ENCODE peak calls at places on chromosome 5, in seven cellular contexts. One of them, this sample, is unnamed.

GRCh38 chr5:108003178-108003577 is 332.4 kb upstream of the EFNA5 start:
- DNase-seq in neuronal stem cell: no peak
- DNase-seq in trophoblast cell: no peak
- DNase-seq in IMR-90: peak; percentile 61
- DNase-seq in mesendoderm: no peak
- DNase-seq in mesenchymal stem cell: peak; percentile 78
- DNase-seq in H1: no peak
- DNase-seq in this sample: no peak

GRCh38 chr5:175321927-175322532 is 122.0 kb downstream of the DRD1 start:
- DNase-seq in mesenchymal stem cell: peak; percentile 2
- DNase-seq in IMR-90: peak; percentile 45
- DNase-seq in H1: peak; percentile 65
- DNase-seq in mesendoderm: peak; percentile 84
- DNase-seq in neuronal stem cell: peak; percentile 79
- DNase-seq in trophoblast cell: peak; percentile 76
- DNase-seq in this sample: peak; percentile 69

GRCh38 chr5:68839019-68839552 is 254.7 kb upstream of the SLC30A5 start:
- DNase-seq in H1: no peak
- DNase-seq in mesendoderm: no peak
- DNase-seq in IMR-90: no peak
- DNase-seq in neuronal stem cell: no peak
- DNase-seq in trophoblast cell: peak; percentile 99
- DNase-seq in mesenchymal stem cell: no peak
- DNase-seq in this sample: no peak

GRCh38 chr5:77741608-77742007 is 34.5 kb downstream of the TBCA start:
- DNase-seq in H1: no peak
- DNase-seq in trophoblast cell: no peak
- DNase-seq in mesenchymal stem cell: no peak
- DNase-seq in mesendoderm: no peak
- DNase-seq in neuronal stem cell: no peak
- DNase-seq in IMR-90: no peak
- DNase-seq in this sample: no peak

GRCh38 chr5:67203701-67204074 is 7.1 kb upstream of the CD180 start:
- DNase-seq in IMR-90: no peak
- DNase-seq in mesenchymal stem cell: no peak
- DNase-seq in H1: no peak
- DNase-seq in mesendoderm: no peak
- DNase-seq in trophoblast cell: no peak
- DNase-seq in neuronal stem cell: no peak
- DNase-seq in this sample: no peak

GRCh38 chr5:54443264-54443663 is 12.2 kb upstream of the HSPB3 start:
- DNase-seq in H1: no peak
- DNase-seq in trophoblast cell: no peak
- DNase-seq in neuronal stem cell: no peak
- DNase-seq in mesendoderm: peak; percentile 59
- DNase-seq in IMR-90: peak; percentile 63
- DNase-seq in mesenchymal stem cell: peak; percentile 57
- DNase-seq in this sample: no peak

GRCh38 chr5:126543660-126544059 is 51.4 kb downstream of the ALDH7A1 start:
- DNase-seq in H1: peak; percentile 10
- DNase-seq in mesenchymal stem cell: no peak
- DNase-seq in IMR-90: no peak
- DNase-seq in trophoblast cell: no peak
- DNase-seq in neuronal stem cell: no peak
- DNase-seq in mesendoderm: no peak
- DNase-seq in this sample: no peak

GRCh38 chr5:127757576-127757975 is 54.4 kb downstream of the CCDC192 start:
- DNase-seq in mesenchymal stem cell: peak; percentile 71
- DNase-seq in H1: no peak
- DNase-seq in IMR-90: peak; percentile 65
- DNase-seq in mesendoderm: peak; percentile 59
- DNase-seq in neuronal stem cell: peak; percentile 6
- DNase-seq in trophoblast cell: peak; percentile 26
- DNase-seq in this sample: no peak

GRCh38 chr5:139343476-139343875 is 1.8 kb downstream of the PAIP2 start:
- DNase-seq in trophoblast cell: no peak
- DNase-seq in H1: no peak
- DNase-seq in mesenchymal stem cell: no peak
- DNase-seq in IMR-90: no peak
- DNase-seq in neuronal stem cell: no peak
- DNase-seq in mesendoderm: no peak
- DNase-seq in this sample: no peak

GRCh38 chr5:166834246-166834645 is 1457.2 kb upstream of the WWC1 start:
- DNase-seq in trophoblast cell: no peak
- DNase-seq in mesenchymal stem cell: peak; percentile 14
- DNase-seq in H1: no peak
- DNase-seq in IMR-90: no peak
- DNase-seq in neuronal stem cell: no peak
- DNase-seq in mesendoderm: no peak
- DNase-seq in this sample: no peak

GRCh38 chr5:149611327-149611726 is 30.0 kb downstream of the ARHGEF37 start:
- DNase-seq in mesendoderm: no peak
- DNase-seq in neuronal stem cell: no peak
- DNase-seq in H1: no peak
- DNase-seq in trophoblast cell: no peak
- DNase-seq in IMR-90: peak; percentile 94
- DNase-seq in mesenchymal stem cell: peak; percentile 79
- DNase-seq in this sample: no peak

GRCh38 chr5:149002053-149002452 is 60.8 kb downstream of the SH3TC2 start:
- DNase-seq in mesendoderm: peak; percentile 97
- DNase-seq in IMR-90: peak; percentile 100
- DNase-seq in neuronal stem cell: peak; percentile 60
- DNase-seq in mesenchymal stem cell: peak; percentile 100
- DNase-seq in trophoblast cell: peak; percentile 31
- DNase-seq in H1: no peak
- DNase-seq in this sample: peak; percentile 48

GRCh38 chr5:134289509-134290113 is 63.7 kb upstream of the PPP2CA start:
- DNase-seq in IMR-90: peak; percentile 83
- DNase-seq in trophoblast cell: peak; percentile 87
- DNase-seq in mesendoderm: peak; percentile 89
- DNase-seq in H1: peak; percentile 59
- DNase-seq in neuronal stem cell: peak; percentile 53
- DNase-seq in mesenchymal stem cell: peak; percentile 86
- DNase-seq in this sample: peak; percentile 65

GRCh38 chr5:60945760-60946253 is 802 bp downstream of the NDUFAF2 start:
- DNase-seq in trophoblast cell: peak; percentile 35
- DNase-seq in neuronal stem cell: peak; percentile 17
- DNase-seq in H1: no peak
- DNase-seq in IMR-90: peak; percentile 37
- DNase-seq in mesenchymal stem cell: peak; percentile 76
- DNase-seq in mesendoderm: peak; percentile 53
- DNase-seq in this sample: no peak

GRCh38 chr5:78277715-78278114 is 16.8 kb downstream of the AP3B1 start:
- DNase-seq in IMR-90: no peak
- DNase-seq in trophoblast cell: peak; percentile 86
- DNase-seq in mesenchymal stem cell: no peak
- DNase-seq in H1: no peak
- DNase-seq in mesendoderm: no peak
- DNase-seq in neuronal stem cell: no peak
- DNase-seq in this sample: no peak

GRCh38 chr5:83093692-83094091 is 16.3 kb downstream of the XRCC4 start:
- DNase-seq in neuronal stem cell: no peak
- DNase-seq in IMR-90: no peak
- DNase-seq in H1: no peak
- DNase-seq in mesendoderm: no peak
- DNase-seq in trophoblast cell: no peak
- DNase-seq in mesenchymal stem cell: no peak
- DNase-seq in this sample: no peak

GRCh38 chr5:68557162-68557936 is 341.8 kb downstream of the PIK3R1 start:
- DNase-seq in neuronal stem cell: no peak
- DNase-seq in mesenchymal stem cell: no peak
- DNase-seq in H1: no peak
- DNase-seq in IMR-90: peak; percentile 28
- DNase-seq in trophoblast cell: no peak
- DNase-seq in mesendoderm: no peak
- DNase-seq in this sample: no peak

DNA sequence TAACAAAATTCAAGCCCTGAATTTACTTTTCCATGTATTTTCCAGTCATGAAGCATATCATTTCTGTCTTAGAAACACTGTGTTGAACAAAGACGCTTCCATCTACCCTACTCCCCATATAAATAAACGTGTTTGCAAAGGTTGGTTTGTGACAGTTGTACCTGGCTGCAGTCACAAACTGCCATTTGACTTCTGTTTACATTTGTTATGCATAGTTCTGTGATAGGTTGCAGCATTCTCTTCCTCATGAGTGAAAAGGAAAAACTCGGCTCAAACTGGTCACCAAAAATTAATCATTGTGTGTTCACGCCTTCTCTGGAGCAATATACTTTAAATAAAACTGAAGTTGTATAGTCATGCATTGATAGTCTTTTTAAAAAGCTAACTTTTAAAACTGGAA is 69.3 kb upstream of the MOCS2 start:
- DNase-seq in IMR-90: no peak
- DNase-seq in trophoblast cell: no peak
- DNase-seq in H1: no peak
- DNase-seq in neuronal stem cell: no peak
- DNase-seq in mesendoderm: no peak
- DNase-seq in mesenchymal stem cell: no peak
- DNase-seq in this sample: no peak
- H3K18ac ChIP-seq in IMR-90: no peak overlapping the region
- H3K18ac ChIP-seq in trophoblast cell: no peak overlapping the region
- H3K18ac ChIP-seq in H1: no peak overlapping the region
- H3K18ac ChIP-seq in neuronal stem cell: no peak overlapping the region
- H3K18ac ChIP-seq in mesendoderm: no peak overlapping the region
- H3K18ac ChIP-seq in mesenchymal stem cell: no peak overlapping the region
- H3K18ac ChIP-seq in this sample: no peak overlapping the region

GRCh38 chr5:140794594-140795258 is at the start of gene PCDHA2:
- DNase-seq in mesenchymal stem cell: peak; percentile 73
- DNase-seq in mesendoderm: peak; percentile 53
- DNase-seq in trophoblast cell: no peak
- DNase-seq in IMR-90: no peak
- DNase-seq in neuronal stem cell: no peak
- DNase-seq in H1: peak; percentile 58
- DNase-seq in this sample: no peak

GRCh38 chr5:140800816-140801493 is at the start of gene PCDHA3:
- DNase-seq in IMR-90: peak; percentile 1
- DNase-seq in neuronal stem cell: no peak
- DNase-seq in trophoblast cell: no peak
- DNase-seq in H1: no peak
- DNase-seq in mesendoderm: peak; percentile 7
- DNase-seq in mesenchymal stem cell: no peak
- DNase-seq in this sample: no peak

GRCh38 chr5:140795259-140795641 is 598 bp downstream of the PCDHA2 start:
- DNase-seq in mesenchymal stem cell: peak; percentile 69
- DNase-seq in mesendoderm: peak; percentile 49
- DNase-seq in trophoblast cell: no peak
- DNase-seq in neuronal stem cell: no peak
- DNase-seq in IMR-90: no peak
- DNase-seq in H1: no peak
- DNase-seq in this sample: peak; percentile 44

GRCh38 chr5:140801494-140801841 is 611 bp downstream of the PCDHA3 start:
- DNase-seq in mesendoderm: no peak
- DNase-seq in neuronal stem cell: no peak
- DNase-seq in H1: no peak
- DNase-seq in mesenchymal stem cell: no peak
- DNase-seq in IMR-90: no peak
- DNase-seq in trophoblast cell: no peak
- DNase-seq in this sample: no peak

DNA sequence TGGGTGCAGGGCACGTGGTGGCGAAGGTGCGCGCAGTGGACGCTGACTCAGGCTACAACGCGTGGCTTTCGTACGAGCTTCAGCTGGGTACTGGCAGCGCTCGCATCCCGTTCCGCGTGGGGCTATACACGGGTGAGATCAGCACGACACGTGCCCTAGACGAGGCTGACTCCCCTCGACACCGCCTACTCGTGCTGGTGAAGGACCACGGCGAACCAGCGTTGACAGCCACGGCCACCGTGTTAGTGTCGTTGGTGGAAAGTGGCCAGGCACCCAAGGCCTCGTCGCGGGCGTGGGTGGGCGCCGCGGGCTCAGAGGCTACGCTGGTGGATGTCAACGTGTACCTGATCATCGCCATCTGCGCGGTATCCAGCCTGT is 2.1 kb downstream of the PCDHA2 start:
- DNase-seq in IMR-90: no peak
- DNase-seq in H1: no peak
- DNase-seq in mesenchymal stem cell: no peak
- DNase-seq in trophoblast cell: no peak
- DNase-seq in neuronal stem cell: no peak
- DNase-seq in mesendoderm: no peak
- DNase-seq in this sample: no peak
- H2BK120ac ChIP-seq in IMR-90: no peak overlapping the region
- H2BK120ac ChIP-seq in H1: no peak overlapping the region
- H2BK120ac ChIP-seq in mesenchymal stem cell: no peak overlapping the region
- H2BK120ac ChIP-seq in trophoblast cell: no peak overlapping the region
- H2BK120ac ChIP-seq in neuronal stem cell: no peak overlapping the region
- H2BK120ac ChIP-seq in mesendoderm: no peak overlapping the region
- H2BK120ac ChIP-seq in this sample: no peak overlapping the region

DNA sequence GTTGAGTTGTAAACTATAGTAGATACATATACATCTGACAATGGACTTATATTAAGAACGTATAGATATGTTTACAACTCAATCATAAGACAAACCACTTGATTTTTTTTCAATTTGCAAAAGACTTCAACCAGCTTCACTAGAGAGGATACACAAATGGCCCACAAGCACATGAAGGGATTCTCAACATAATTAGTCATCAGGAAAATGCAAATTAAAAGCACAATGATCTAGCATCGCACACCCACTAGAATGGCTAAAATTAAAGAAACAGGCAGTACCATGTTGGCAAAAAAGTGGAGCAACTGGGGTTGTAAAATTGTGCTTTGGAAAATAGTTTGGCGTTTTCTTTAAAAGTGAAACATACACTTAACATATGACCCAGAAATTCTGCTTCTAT is 80.0 kb upstream of the TRIO start:
- DNase-seq in trophoblast cell: no peak
- DNase-seq in IMR-90: peak; percentile 43
- DNase-seq in mesenchymal stem cell: no peak
- DNase-seq in H1: no peak
- DNase-seq in neuronal stem cell: no peak
- DNase-seq in mesendoderm: no peak
- DNase-seq in this sample: no peak
- H3K23ac ChIP-seq in trophoblast cell: no peak overlapping the region
- H3K23ac ChIP-seq in IMR-90: no peak overlapping the region
- H3K23ac ChIP-seq in mesenchymal stem cell: no peak overlapping the region
- H3K23ac ChIP-seq in H1: no peak overlapping the region
- H3K23ac ChIP-seq in neuronal stem cell: no peak overlapping the region
- H3K23ac ChIP-seq in mesendoderm: no peak overlapping the region
- H3K23ac ChIP-seq in this sample: no peak overlapping the region

GRCh38 chr5:58231041-58231440 is 228.8 kb downstream of the PLK2 start:
- DNase-seq in IMR-90: peak; percentile 8
- DNase-seq in H1: no peak
- DNase-seq in mesenchymal stem cell: no peak
- DNase-seq in neuronal stem cell: no peak
- DNase-seq in mesendoderm: no peak
- DNase-seq in trophoblast cell: peak; percentile 66
- DNase-seq in this sample: no peak
- H3K18ac ChIP-seq in IMR-90: no peak overlapping the region
- H3K18ac ChIP-seq in H1: no peak overlapping the region
- H3K18ac ChIP-seq in mesenchymal stem cell: no peak overlapping the region
- H3K18ac ChIP-seq in neuronal stem cell: no peak overlapping the region
- H3K18ac ChIP-seq in mesendoderm: no peak overlapping the region
- H3K18ac ChIP-seq in trophoblast cell: no peak overlapping the region
- H3K18ac ChIP-seq in this sample: no peak overlapping the region

GRCh38 chr5:10932426-10932825 is 171.4 kb upstream of the DAP start:
- DNase-seq in H1: no peak
- DNase-seq in mesenchymal stem cell: no peak
- DNase-seq in mesendoderm: no peak
- DNase-seq in neuronal stem cell: no peak
- DNase-seq in IMR-90: no peak
- DNase-seq in trophoblast cell: no peak
- DNase-seq in this sample: no peak
- H2BK120ac ChIP-seq in H1: no peak overlapping the region
- H2BK120ac ChIP-seq in mesenchymal stem cell: no peak overlapping the region
- H2BK120ac ChIP-seq in mesendoderm: no peak overlapping the region
- H2BK120ac ChIP-seq in neuronal stem cell: no peak overlapping the region
- H2BK120ac ChIP-seq in IMR-90: no peak overlapping the region
- H2BK120ac ChIP-seq in trophoblast cell: no peak overlapping the region
- H2BK120ac ChIP-seq in this sample: no peak overlapping the region

GRCh38 chr5:30209752-30210151 is 983.7 kb upstream of the CDH6 start:
- DNase-seq in trophoblast cell: no peak
- DNase-seq in IMR-90: no peak
- DNase-seq in mesendoderm: no peak
- DNase-seq in neuronal stem cell: no peak
- DNase-seq in H1: no peak
- DNase-seq in mesenchymal stem cell: no peak
- DNase-seq in this sample: no peak
- H3K23ac ChIP-seq in trophoblast cell: no peak overlapping the region
- H3K23ac ChIP-seq in IMR-90: no peak overlapping the region
- H3K23ac ChIP-seq in mesendoderm: no peak overlapping the region
- H3K23ac ChIP-seq in neuronal stem cell: no peak overlapping the region
- H3K23ac ChIP-seq in H1: no peak overlapping the region
- H3K23ac ChIP-seq in mesenchymal stem cell: no peak overlapping the region
- H3K23ac ChIP-seq in this sample: no peak overlapping the region

This sample was measured in H9.